ENCODE peak calls at places on chromosomes 2 and 18, in eight cellular contexts. Z is HEK293T, C is astrocyte of the hippocampus, E is caudate nucleus, F is C1 segment of cervical spinal cord, R is smooth muscle cell of the brain vasculature, P is AG04449, J is mesenchymal stem cell. N is an unnamed sample.

GRCh38 chr2:127134833-127135830 is 28.2 kb upstream of the BIN1 start:
- DNase-seq in J (no peak), E (no peak), C (no peak), Z (peak), P (no peak), R (no peak), F (no peak), N (no peak)

GRCh38 chr2:179224361-179224760 is 40.3 kb downstream of the SESTD1 start:
- DNase-seq in J (no peak), F (no peak), P (no peak), R (no peak), E (no peak), Z (no peak), C (no peak), N (no peak)

GRCh38 chr2:109059474-109060165 is 69.4 kb upstream of the SH3RF3 start:
- DNase-seq in F (no peak), R (no peak), Z (no peak), E (no peak), J (no peak), C (no peak), P (no peak), N (no peak)

GRCh38 chr2:160205511-160205910 is 5.4 kb upstream of the ITGB6 start:
- DNase-seq in E (no peak), F (no peak), R (peak), Z (no peak), P (no peak), C (peak), J (peak), N (no peak)

GRCh38 chr2:148549001-148549400 is 95.5 kb upstream of the EPC2 start:
- DNase-seq in R (no peak), Z (no peak), C (no peak), J (no peak), E (no peak), F (no peak), P (no peak), N (no peak)

GRCh38 chr18:32848836-32849235 is 76.0 kb upstream of the KLHL14 start:
- DNase-seq in R (no peak), F (no peak), E (no peak), C (peak), J (no peak), Z (no peak), P (no peak), N (no peak)

GRCh38 chr2:176585791-176586190 is 316.5 kb downstream of the MTX2 start:
- DNase-seq in J (no peak), R (no peak), C (no peak), E (no peak), P (no peak), F (no peak), Z (no peak), N (no peak)

GRCh38 chr18:55593888-55594287 is 5.9 kb upstream of the TCF4 start:
- DNase-seq in C (no peak), J (no peak), F (no peak), R (no peak), E (no peak), Z (no peak), P (no peak), N (no peak)

GRCh38 chr18:60471652-60472051 is 99.1 kb upstream of the MC4R start:
- DNase-seq in P (no peak), J (no peak), F (no peak), C (peak), R (no peak), Z (no peak), E (no peak), N (no peak)

GRCh38 chr2:223404616-223405015 is 197.5 kb downstream of the SCG2 start:
- DNase-seq in E (no peak), P (no peak), Z (no peak), F (no peak), R (no peak), J (no peak), C (no peak), N (no peak)

GRCh38 chr2:173090291-173090877 is 14.7 kb downstream of the MAP3K20 start:
- DNase-seq in P (no peak), C (peak), E (no peak), Z (no peak), F (no peak), R (no peak), J (peak), N (no peak)

GRCh38 chr18:36392888-36393287 is 95.4 kb downstream of the FHOD3 start:
- DNase-seq in R (no peak), P (no peak), J (no peak), E (no peak), F (no peak), C (no peak), Z (no peak), N (no peak)

GRCh38 chr2:120243211-120243610 is 9.4 kb upstream of the RALB start:
- DNase-seq in R (no peak), F (no peak), Z (no peak), C (peak), P (no peak), J (peak), E (no peak), N (no peak)

GRCh38 chr18:70422061-70422965 is 133.5 kb downstream of the SOCS6 start:
- DNase-seq in Z (no peak), C (peak), F (no peak), J (peak), E (no peak), R (peak), P (no peak), N (no peak)

GRCh38 chr2:46913471-46914381 is 1.9 kb downstream of the MCFD2 start:
- DNase-seq in J (peak), P (no peak), R (no peak), E (no peak), F (no peak), Z (peak), C (peak), N (no peak)

GRCh38 chr2:16123421-16123820 is 183.1 kb downstream of the MYCN start:
- DNase-seq in P (no peak), C (no peak), R (no peak), J (no peak), Z (no peak), F (no peak), E (no peak), N (no peak)

GRCh38 chr18:45588831-45589558 is 26.3 kb upstream of the SLC14A2 start:
- DNase-seq in F (no peak), Z (no peak), E (no peak), P (no peak), C (no peak), J (no peak), R (peak), N (no peak)

GRCh38 chr2:168378960-168379669 is 77.0 kb upstream of the CERS6 start:
- DNase-seq in F (no peak), J (no peak), E (no peak), P (no peak), Z (no peak), C (no peak), R (no peak), N (no peak)

GRCh38 chr2:183564726-183565125 is 440.5 kb downstream of the NUP35 start:
- DNase-seq in P (no peak), C (peak), Z (no peak), R (no peak), F (no peak), J (peak), E (no peak), N (no peak)